ENCODE peak calls at places on chromosome 3, in nine cellular contexts. One of them, this sample, is unnamed.

GRCh38 chr3:196962930-196963259 is 5.7 kb downstream of the PIGZ start:
- DNase-seq in hepatocyte: no peak
- DNase-seq in NCI-H1092 treated with DMSO at 0.1 percent for 48 hours: no peak
- DNase-seq in NCI-H526 treated with DMSO at 0.1 percent for 48 hours: no peak
- DNase-seq in GM13976: no peak
- DNase-seq in left ventricle myocardium inferior: no peak
- DNase-seq in hippocampal formation: no peak
- DNase-seq in GM19239: no peak
- DNase-seq in lung: no peak
- DNase-seq in this sample: no peak

GRCh38 chr3:128322030-128323022 is 144.4 kb downstream of the DNAJB8 start:
- DNase-seq in left ventricle myocardium inferior: peak
- DNase-seq in hippocampal formation: no peak
- DNase-seq in NCI-H1092 treated with DMSO at 0.1 percent for 48 hours: no peak
- DNase-seq in GM19239: no peak
- DNase-seq in lung: no peak
- DNase-seq in NCI-H526 treated with DMSO at 0.1 percent for 48 hours: peak
- DNase-seq in hepatocyte: no peak
- DNase-seq in GM13976: peak
- DNase-seq in this sample: peak

GRCh38 chr3:142896201-142896755 is 7.4 kb upstream of the PCOLCE2 start:
- DNase-seq in NCI-H526 treated with DMSO at 0.1 percent for 48 hours: no peak
- DNase-seq in hepatocyte: no peak
- DNase-seq in GM13976: no peak
- DNase-seq in GM19239: no peak
- DNase-seq in lung: no peak
- DNase-seq in left ventricle myocardium inferior: no peak
- DNase-seq in hippocampal formation: no peak
- DNase-seq in NCI-H1092 treated with DMSO at 0.1 percent for 48 hours: no peak
- DNase-seq in this sample: no peak

GRCh38 chr3:188617270-188617669 is 463.3 kb downstream of the LPP start:
- DNase-seq in GM19239: no peak
- DNase-seq in NCI-H1092 treated with DMSO at 0.1 percent for 48 hours: no peak
- DNase-seq in lung: no peak
- DNase-seq in GM13976: no peak
- DNase-seq in hepatocyte: no peak
- DNase-seq in NCI-H526 treated with DMSO at 0.1 percent for 48 hours: no peak
- DNase-seq in left ventricle myocardium inferior: no peak
- DNase-seq in hippocampal formation: no peak
- DNase-seq in this sample: no peak

GRCh38 chr3:147387550-147388394 is 18.6 kb downstream of the ZIC4 start:
- DNase-seq in GM19239: no peak
- DNase-seq in left ventricle myocardium inferior: no peak
- DNase-seq in NCI-H1092 treated with DMSO at 0.1 percent for 48 hours: no peak
- DNase-seq in NCI-H526 treated with DMSO at 0.1 percent for 48 hours: no peak
- DNase-seq in hippocampal formation: no peak
- DNase-seq in GM13976: no peak
- DNase-seq in hepatocyte: no peak
- DNase-seq in lung: no peak
- DNase-seq in this sample: no peak

GRCh38 chr3:138471481-138471880 is 37.1 kb downstream of the ESYT3 start:
- DNase-seq in NCI-H1092 treated with DMSO at 0.1 percent for 48 hours: no peak
- DNase-seq in GM13976: no peak
- DNase-seq in lung: no peak
- DNase-seq in NCI-H526 treated with DMSO at 0.1 percent for 48 hours: no peak
- DNase-seq in hepatocyte: no peak
- DNase-seq in GM19239: no peak
- DNase-seq in left ventricle myocardium inferior: no peak
- DNase-seq in hippocampal formation: no peak
- DNase-seq in this sample: no peak

GRCh38 chr3:195249858-195250464 is 21.0 kb downstream of the XXYLT1 start:
- DNase-seq in hippocampal formation: no peak
- DNase-seq in left ventricle myocardium inferior: no peak
- DNase-seq in NCI-H526 treated with DMSO at 0.1 percent for 48 hours: no peak
- DNase-seq in GM19239: no peak
- DNase-seq in GM13976: no peak
- DNase-seq in lung: peak
- DNase-seq in NCI-H1092 treated with DMSO at 0.1 percent for 48 hours: no peak
- DNase-seq in hepatocyte: no peak
- DNase-seq in this sample: no peak

GRCh38 chr3:74314696-74315095 is 299.8 kb downstream of the CNTN3 start:
- DNase-seq in NCI-H526 treated with DMSO at 0.1 percent for 48 hours: no peak
- DNase-seq in GM19239: no peak
- DNase-seq in left ventricle myocardium inferior: no peak
- DNase-seq in lung: no peak
- DNase-seq in GM13976: no peak
- DNase-seq in hippocampal formation: no peak
- DNase-seq in hepatocyte: no peak
- DNase-seq in NCI-H1092 treated with DMSO at 0.1 percent for 48 hours: no peak
- DNase-seq in this sample: no peak

GRCh38 chr3:149016669-149017541 is 25.6 kb downstream of the GYG1 start:
- DNase-seq in NCI-H1092 treated with DMSO at 0.1 percent for 48 hours: no peak
- DNase-seq in lung: no peak
- DNase-seq in NCI-H526 treated with DMSO at 0.1 percent for 48 hours: no peak
- DNase-seq in hippocampal formation: no peak
- DNase-seq in GM13976: no peak
- DNase-seq in left ventricle myocardium inferior: no peak
- DNase-seq in hepatocyte: no peak
- DNase-seq in GM19239: no peak
- DNase-seq in this sample: no peak

GRCh38 chr3:98763814-98764691 is 913 bp downstream of the ST3GAL6 start:
- DNase-seq in NCI-H1092 treated with DMSO at 0.1 percent for 48 hours: no peak
- DNase-seq in hippocampal formation: no peak
- DNase-seq in lung: no peak
- DNase-seq in NCI-H526 treated with DMSO at 0.1 percent for 48 hours: no peak
- DNase-seq in GM13976: no peak
- DNase-seq in hepatocyte: no peak
- DNase-seq in GM19239: no peak
- DNase-seq in left ventricle myocardium inferior: no peak
- DNase-seq in this sample: no peak

GRCh38 chr3:30577788-30578187 is 28.6 kb upstream of the TGFBR2 start:
- DNase-seq in NCI-H526 treated with DMSO at 0.1 percent for 48 hours: no peak
- DNase-seq in GM19239: no peak
- DNase-seq in hippocampal formation: no peak
- DNase-seq in lung: no peak
- DNase-seq in NCI-H1092 treated with DMSO at 0.1 percent for 48 hours: no peak
- DNase-seq in hepatocyte: no peak
- DNase-seq in left ventricle myocardium inferior: no peak
- DNase-seq in GM13976: no peak
- DNase-seq in this sample: no peak